ENCODE peak calls at places on chromosomes 2 and 18, in nine cellular contexts. One of them, this sample, is unnamed.

GRCh38 chr18:75154259-75154658 is 54.7 kb downstream of the PTGR3 start:
- DNase-seq in stomach: no peak
- DNase-seq in HS-27A: no peak
- DNase-seq in kidney: no peak
- DNase-seq in activated T-helper 1 cell treated with Interleukin-2 at 50 U/mL for 16 hours: no peak
- DNase-seq in RPMI8226: no peak
- DNase-seq in substantia nigra: no peak
- DNase-seq in AG09309: no peak
- DNase-seq in KBM-7: no peak
- DNase-seq in this sample: no peak

GRCh38 chr2:216502776-216503629 is 4.4 kb downstream of the RPL37A start:
- DNase-seq in AG09309: no peak
- DNase-seq in RPMI8226: no peak
- DNase-seq in activated T-helper 1 cell treated with Interleukin-2 at 50 U/mL for 16 hours: no peak
- DNase-seq in substantia nigra: no peak
- DNase-seq in kidney: no peak
- DNase-seq in stomach: no peak
- DNase-seq in HS-27A: no peak
- DNase-seq in KBM-7: no peak
- DNase-seq in this sample: no peak

GRCh38 chr2:127174176-127174575 is 45.9 kb downstream of the CYP27C1 start:
- DNase-seq in HS-27A: no peak
- DNase-seq in KBM-7: no peak
- DNase-seq in activated T-helper 1 cell treated with Interleukin-2 at 50 U/mL for 16 hours: no peak
- DNase-seq in AG09309: no peak
- DNase-seq in RPMI8226: no peak
- DNase-seq in substantia nigra: no peak
- DNase-seq in stomach: no peak
- DNase-seq in kidney: no peak
- DNase-seq in this sample: no peak

GRCh38 chr2:23534756-23535155 is 149.8 kb downstream of the KLHL29 start:
- DNase-seq in HS-27A: no peak
- DNase-seq in activated T-helper 1 cell treated with Interleukin-2 at 50 U/mL for 16 hours: no peak
- DNase-seq in kidney: no peak
- DNase-seq in RPMI8226: no peak
- DNase-seq in KBM-7: no peak
- DNase-seq in substantia nigra: no peak
- DNase-seq in AG09309: no peak
- DNase-seq in stomach: no peak
- DNase-seq in this sample: no peak

GRCh38 chr2:189407161-189407943 is 33.9 kb upstream of the WDR75 start:
- DNase-seq in AG09309: peak
- DNase-seq in RPMI8226: no peak
- DNase-seq in stomach: no peak
- DNase-seq in activated T-helper 1 cell treated with Interleukin-2 at 50 U/mL for 16 hours: no peak
- DNase-seq in HS-27A: no peak
- DNase-seq in substantia nigra: no peak
- DNase-seq in KBM-7: no peak
- DNase-seq in kidney: no peak
- DNase-seq in this sample: no peak

GRCh38 chr2:88097192-88097591 is 29.6 kb downstream of the SMYD1 start:
- DNase-seq in HS-27A: no peak
- DNase-seq in kidney: no peak
- DNase-seq in KBM-7: no peak
- DNase-seq in activated T-helper 1 cell treated with Interleukin-2 at 50 U/mL for 16 hours: no peak
- DNase-seq in RPMI8226: no peak
- DNase-seq in AG09309: no peak
- DNase-seq in substantia nigra: no peak
- DNase-seq in stomach: no peak
- DNase-seq in this sample: no peak

GRCh38 chr18:34494359-34494696 is 215.8 kb upstream of the DTNA start:
- DNase-seq in substantia nigra: peak
- DNase-seq in AG09309: no peak
- DNase-seq in kidney: peak
- DNase-seq in HS-27A: no peak
- DNase-seq in stomach: no peak
- DNase-seq in KBM-7: no peak
- DNase-seq in RPMI8226: no peak
- DNase-seq in activated T-helper 1 cell treated with Interleukin-2 at 50 U/mL for 16 hours: no peak
- DNase-seq in this sample: no peak

GRCh38 chr2:97970300-97971060 is 25.3 kb downstream of the TMEM131 start:
- DNase-seq in RPMI8226: no peak
- DNase-seq in kidney: no peak
- DNase-seq in KBM-7: no peak
- DNase-seq in activated T-helper 1 cell treated with Interleukin-2 at 50 U/mL for 16 hours: no peak
- DNase-seq in stomach: no peak
- DNase-seq in substantia nigra: no peak
- DNase-seq in HS-27A: no peak
- DNase-seq in AG09309: no peak
- DNase-seq in this sample: no peak

GRCh38 chr2:105765415-105766299 is 20.9 kb downstream of the NCK2 start:
- DNase-seq in RPMI8226: no peak
- DNase-seq in KBM-7: no peak
- DNase-seq in kidney: no peak
- DNase-seq in HS-27A: no peak
- DNase-seq in substantia nigra: no peak
- DNase-seq in AG09309: no peak
- DNase-seq in stomach: no peak
- DNase-seq in activated T-helper 1 cell treated with Interleukin-2 at 50 U/mL for 16 hours: no peak
- DNase-seq in this sample: no peak

GRCh38 chr2:43130548-43130875 is 95.9 kb downstream of the ZFP36L2 start:
- DNase-seq in AG09309: no peak
- DNase-seq in RPMI8226: no peak
- DNase-seq in activated T-helper 1 cell treated with Interleukin-2 at 50 U/mL for 16 hours: no peak
- DNase-seq in stomach: no peak
- DNase-seq in substantia nigra: no peak
- DNase-seq in KBM-7: no peak
- DNase-seq in kidney: peak
- DNase-seq in HS-27A: no peak
- DNase-seq in this sample: no peak

GRCh38 chr2:216842634-216843033 is 17.2 kb downstream of the TNP1 start:
- DNase-seq in RPMI8226: peak
- DNase-seq in AG09309: no peak
- DNase-seq in stomach: no peak
- DNase-seq in activated T-helper 1 cell treated with Interleukin-2 at 50 U/mL for 16 hours: no peak
- DNase-seq in kidney: no peak
- DNase-seq in substantia nigra: no peak
- DNase-seq in HS-27A: no peak
- DNase-seq in KBM-7: no peak
- DNase-seq in this sample: no peak

GRCh38 chr2:37189452-37190153 is 1.1 kb upstream of the SULT6B1 start:
- DNase-seq in kidney: no peak
- DNase-seq in AG09309: peak
- DNase-seq in RPMI8226: no peak
- DNase-seq in HS-27A: no peak
- DNase-seq in stomach: no peak
- DNase-seq in KBM-7: peak
- DNase-seq in substantia nigra: no peak
- DNase-seq in activated T-helper 1 cell treated with Interleukin-2 at 50 U/mL for 16 hours: no peak
- DNase-seq in this sample: no peak